ENCODE peak calls at places on chromosomes 5 and 9, in five cellular contexts. U, G, Q, I and S are unnamed samples.

GRCh38 chr5:32071351-32071944 is 102.7 kb downstream of the GOLPH3 start:
- DNase-seq in U (peak; percentile 37), G (no peak), Q (no peak), I (no peak), S (no peak)

GRCh38 chr5:154365823-154366222 is 80.0 kb upstream of the SAP30L start:
- DNase-seq in U (no peak), G (no peak), Q (no peak), I (peak; percentile 33), S (no peak)

GRCh38 chr9:33249983-33250382 is 10.0 kb downstream of the SPINK4 start:
- DNase-seq in U (no peak), G (no peak), Q (no peak), I (no peak), S (no peak)

GRCh38 chr9:105051897-105052296 is 123.9 kb upstream of the ABCA1 start:
- DNase-seq in U (no peak), G (no peak), Q (no peak), I (no peak), S (no peak)

GRCh38 chr9:84862786-84863185 is 193.3 kb downstream of the NTRK2 start:
- DNase-seq in U (peak; percentile 89), G (no peak), Q (no peak), I (no peak), S (peak; percentile 50)

GRCh38 chr9:86116425-86116824 is 17.1 kb upstream of the GOLM1 start:
- DNase-seq in U (no peak), G (no peak), Q (no peak), I (no peak), S (no peak)

GRCh38 chr9:102244916-102245315 is 506.5 kb upstream of the GRIN3A start:
- DNase-seq in U (no peak), G (no peak), Q (no peak), I (no peak), S (no peak)

GRCh38 chr9:133939386-133939785 is 52.7 kb downstream of the VAV2 start:
- DNase-seq in U (no peak), G (no peak), Q (no peak), I (no peak), S (no peak)

GRCh38 chr5:55327281-55327680 is 19.5 kb downstream of the MTREX start:
- DNase-seq in U (no peak), G (no peak), Q (no peak), I (no peak), S (no peak)

GRCh38 chr5:65809817-65810531 is 88.0 kb downstream of the NLN start:
- DNase-seq in U (no peak), G (no peak), Q (no peak), I (no peak), S (no peak)

GRCh38 chr9:93911871-93912554 is 43.1 kb downstream of the BARX1 start:
- DNase-seq in U (peak; percentile 35), G (no peak), Q (no peak), I (no peak), S (no peak)

GRCh38 chr9:83062653-83063527 is at the start of gene RASEF:
- DNase-seq in U (peak; percentile 60), G (no peak), Q (no peak), I (peak; percentile 72), S (no peak)

GRCh38 chr9:138101444-138102234 is 224.1 kb downstream of the CACNA1B start:
- DNase-seq in U (no peak), G (no peak), Q (no peak), I (no peak), S (no peak)

GRCh38 chr9:97052735-97053134 is 13.8 kb upstream of the CTSV start:
- DNase-seq in U (no peak), G (no peak), Q (no peak), I (no peak), S (no peak)

GRCh38 chr5:139708434-139708849 is 60.3 kb downstream of the CXXC5 start:
- DNase-seq in U (no peak), G (no peak), Q (no peak), I (peak; percentile 84), S (no peak)

GRCh38 chr9:4762889-4763521 is 22.0 kb upstream of the AK3 start:
- DNase-seq in U (no peak), G (no peak), Q (no peak), I (no peak), S (no peak)

GRCh38 chr5:38257236-38258036 is 923 bp upstream of the EGFLAM start:
- DNase-seq in U (no peak), G (no peak), Q (no peak), I (no peak), S (no peak)

GRCh38 chr9:116000748-116001329 is 152.8 kb upstream of the PAPPA start:
- DNase-seq in U (no peak), G (no peak), Q (no peak), I (no peak), S (no peak)

GRCh38 chr5:76074487-76074886 is 8.7 kb upstream of the SV2C start:
- DNase-seq in U (no peak), G (no peak), Q (no peak), I (no peak), S (no peak)

GRCh38 chr9:24897826-24898225 is 352.1 kb upstream of the IZUMO3 start:
- DNase-seq in U (no peak), G (no peak), Q (no peak), I (no peak), S (no peak)

GRCh38 chr5:125044491-125045282 is 298.2 kb upstream of the ZNF608 start:
- DNase-seq in U (no peak), G (no peak), Q (no peak), I (no peak), S (no peak)

GRCh38 chr9:120783611-120784047 is 9.6 kb downstream of the FBXW2 start:
- DNase-seq in U (no peak), G (no peak), Q (peak; percentile 58), I (no peak), S (no peak)

GRCh38 chr5:951940-952596 is 56.5 kb upstream of the NKD2 start:
- DNase-seq in U (no peak), G (no peak), Q (no peak), I (no peak), S (no peak)

GRCh38 chr5:38441730-38442573 is 114.5 kb downstream of the LIFR start:
- DNase-seq in U (peak; percentile 90), G (peak; percentile 63), Q (peak; percentile 74), I (peak; percentile 91), S (no peak)

GRCh38 chr5:4511996-4512656 is 628.0 kb upstream of the ADAMTS16 start:
- DNase-seq in U (peak; percentile 2), G (no peak), Q (no peak), I (no peak), S (no peak)

GRCh38 chr5:96244696-96245095 is 188.4 kb downstream of the PCSK1 start:
- DNase-seq in U (no peak), G (no peak), Q (no peak), I (no peak), S (no peak)

GRCh38 chr9:113343732-113344231 is 3.7 kb upstream of the WDR31 start:
- DNase-seq in U (no peak), G (no peak), Q (peak; percentile 41), I (peak; percentile 96), S (no peak)

GRCh38 chr9:93826905-93827544 is 128.1 kb downstream of the BARX1 start:
- DNase-seq in U (no peak), G (no peak), Q (no peak), I (no peak), S (no peak)

GRCh38 chr5:135063056-135063445 is 29.0 kb upstream of the PITX1 start:
- DNase-seq in U (no peak), G (no peak), Q (no peak), I (no peak), S (no peak)

GRCh38 chr9:37262410-37262809 is 142.0 kb downstream of the ZCCHC7 start:
- DNase-seq in U (no peak), G (no peak), Q (no peak), I (no peak), S (no peak)

GRCh38 chr5:56668996-56669395 is 146.4 kb upstream of the MAP3K1 start:
- DNase-seq in U (no peak), G (no peak), Q (no peak), I (peak; percentile 67), S (no peak)

GRCh38 chr5:1011226-1011631 is 2.6 kb downstream of the NKD2 start:
- DNase-seq in U (peak; percentile 71), G (peak; percentile 21), Q (no peak), I (peak; percentile 68), S (no peak)

GRCh38 chr5:160905285-160905684 is 53.3 kb upstream of the ATP10B start:
- DNase-seq in U (no peak), G (no peak), Q (no peak), I (no peak), S (no peak)

GRCh38 chr5:65198777-65199120 is 283.0 kb downstream of the ADAMTS6 start:
- DNase-seq in U (peak; percentile 97), G (no peak), Q (peak; percentile 97), I (no peak), S (peak; percentile 96)

GRCh38 chr9:37066139-37066725 is 32.2 kb upstream of the PAX5 start:
- DNase-seq in U (no peak), G (no peak), Q (no peak), I (no peak), S (no peak)